ENCODE peak calls at places on chromosomes 3 and 15, in six cellular contexts. One of them, this sample, is unnamed.

GRCh38 chr3:65019412-65020093 is 331.8 kb upstream of the ADAMTS9 start:
- DNase-seq in stimulated activated CD4-positive, alpha-beta T cell treated with anti-CD3 and anti-CD28 coated beads, Interleukin-15, amount 100 ng/mL, for 24 hours: no peak
- DNase-seq in KBM-7: no peak
- DNase-seq in A549: no peak
- DNase-seq in activated CD4-positive, alpha-beta T cell treated with anti-CD3 and anti-CD28 coated beads, Interleukin-2, amount 10 ng/mL, durations not matched to agents 7 days and 5 days: no peak
- DNase-seq in COR-L47: peak
- DNase-seq in this sample: no peak

GRCh38 chr3:193744048-193744821 is 151.2 kb downstream of the OPA1 start:
- DNase-seq in stimulated activated CD4-positive, alpha-beta T cell treated with anti-CD3 and anti-CD28 coated beads, Interleukin-15, amount 100 ng/mL, for 24 hours: no peak
- DNase-seq in KBM-7: no peak
- DNase-seq in A549: peak
- DNase-seq in COR-L47: peak
- DNase-seq in activated CD4-positive, alpha-beta T cell treated with anti-CD3 and anti-CD28 coated beads, Interleukin-2, amount 10 ng/mL, durations not matched to agents 7 days and 5 days: no peak
- DNase-seq in this sample: no peak

GRCh38 chr15:94972314-94972713 is 741.0 kb downstream of the MCTP2 start:
- DNase-seq in KBM-7: no peak
- DNase-seq in A549: no peak
- DNase-seq in activated CD4-positive, alpha-beta T cell treated with anti-CD3 and anti-CD28 coated beads, Interleukin-2, amount 10 ng/mL, durations not matched to agents 7 days and 5 days: no peak
- DNase-seq in COR-L47: no peak
- DNase-seq in stimulated activated CD4-positive, alpha-beta T cell treated with anti-CD3 and anti-CD28 coated beads, Interleukin-15, amount 100 ng/mL, for 24 hours: no peak
- DNase-seq in this sample: no peak

GRCh38 chr15:68364028-68364659 is 67.8 kb downstream of the ITGA11 start:
- DNase-seq in COR-L47: no peak
- DNase-seq in stimulated activated CD4-positive, alpha-beta T cell treated with anti-CD3 and anti-CD28 coated beads, Interleukin-15, amount 100 ng/mL, for 24 hours: no peak
- DNase-seq in KBM-7: peak
- DNase-seq in A549: no peak
- DNase-seq in activated CD4-positive, alpha-beta T cell treated with anti-CD3 and anti-CD28 coated beads, Interleukin-2, amount 10 ng/mL, durations not matched to agents 7 days and 5 days: no peak
- DNase-seq in this sample: no peak

GRCh38 chr3:100006570-100007271 is 107.6 kb downstream of the FILIP1L start:
- DNase-seq in activated CD4-positive, alpha-beta T cell treated with anti-CD3 and anti-CD28 coated beads, Interleukin-2, amount 10 ng/mL, durations not matched to agents 7 days and 5 days: no peak
- DNase-seq in stimulated activated CD4-positive, alpha-beta T cell treated with anti-CD3 and anti-CD28 coated beads, Interleukin-15, amount 100 ng/mL, for 24 hours: no peak
- DNase-seq in A549: no peak
- DNase-seq in COR-L47: no peak
- DNase-seq in KBM-7: no peak
- DNase-seq in this sample: no peak

GRCh38 chr3:4218426-4219226 is 84.5 kb upstream of the SETMAR start:
- DNase-seq in A549: no peak
- DNase-seq in COR-L47: no peak
- DNase-seq in stimulated activated CD4-positive, alpha-beta T cell treated with anti-CD3 and anti-CD28 coated beads, Interleukin-15, amount 100 ng/mL, for 24 hours: no peak
- DNase-seq in KBM-7: no peak
- DNase-seq in activated CD4-positive, alpha-beta T cell treated with anti-CD3 and anti-CD28 coated beads, Interleukin-2, amount 10 ng/mL, durations not matched to agents 7 days and 5 days: no peak
- DNase-seq in this sample: peak

GRCh38 chr3:73140772-73141434 is 79.4 kb downstream of the EBLN2 start:
- DNase-seq in KBM-7: no peak
- DNase-seq in stimulated activated CD4-positive, alpha-beta T cell treated with anti-CD3 and anti-CD28 coated beads, Interleukin-15, amount 100 ng/mL, for 24 hours: no peak
- DNase-seq in activated CD4-positive, alpha-beta T cell treated with anti-CD3 and anti-CD28 coated beads, Interleukin-2, amount 10 ng/mL, durations not matched to agents 7 days and 5 days: no peak
- DNase-seq in A549: no peak
- DNase-seq in COR-L47: no peak
- DNase-seq in this sample: no peak

GRCh38 chr15:25545017-25545416 is 106.2 kb upstream of the UBE3A start:
- DNase-seq in activated CD4-positive, alpha-beta T cell treated with anti-CD3 and anti-CD28 coated beads, Interleukin-2, amount 10 ng/mL, durations not matched to agents 7 days and 5 days: no peak
- DNase-seq in stimulated activated CD4-positive, alpha-beta T cell treated with anti-CD3 and anti-CD28 coated beads, Interleukin-15, amount 100 ng/mL, for 24 hours: peak
- DNase-seq in KBM-7: no peak
- DNase-seq in A549: no peak
- DNase-seq in COR-L47: no peak
- DNase-seq in this sample: no peak

GRCh38 chr3:152390647-152391046 is 121.9 kb downstream of the MBNL1 start:
- DNase-seq in A549: no peak
- DNase-seq in COR-L47: no peak
- DNase-seq in activated CD4-positive, alpha-beta T cell treated with anti-CD3 and anti-CD28 coated beads, Interleukin-2, amount 10 ng/mL, durations not matched to agents 7 days and 5 days: no peak
- DNase-seq in KBM-7: no peak
- DNase-seq in stimulated activated CD4-positive, alpha-beta T cell treated with anti-CD3 and anti-CD28 coated beads, Interleukin-15, amount 100 ng/mL, for 24 hours: no peak
- DNase-seq in this sample: no peak

GRCh38 chr15:89494941-89495637 is 1.3 kb downstream of the RHCG start:
- DNase-seq in COR-L47: no peak
- DNase-seq in A549: peak
- DNase-seq in stimulated activated CD4-positive, alpha-beta T cell treated with anti-CD3 and anti-CD28 coated beads, Interleukin-15, amount 100 ng/mL, for 24 hours: peak
- DNase-seq in KBM-7: peak
- DNase-seq in activated CD4-positive, alpha-beta T cell treated with anti-CD3 and anti-CD28 coated beads, Interleukin-2, amount 10 ng/mL, durations not matched to agents 7 days and 5 days: peak
- DNase-seq in this sample: no peak

GRCh38 chr15:68704496-68705021 is 116.1 kb downstream of the ANP32A start:
- DNase-seq in stimulated activated CD4-positive, alpha-beta T cell treated with anti-CD3 and anti-CD28 coated beads, Interleukin-15, amount 100 ng/mL, for 24 hours: no peak
- DNase-seq in COR-L47: no peak
- DNase-seq in A549: no peak
- DNase-seq in KBM-7: no peak
- DNase-seq in activated CD4-positive, alpha-beta T cell treated with anti-CD3 and anti-CD28 coated beads, Interleukin-2, amount 10 ng/mL, durations not matched to agents 7 days and 5 days: no peak
- DNase-seq in this sample: peak

GRCh38 chr15:31372635-31373091 is 46.0 kb downstream of the KLF13 start:
- DNase-seq in stimulated activated CD4-positive, alpha-beta T cell treated with anti-CD3 and anti-CD28 coated beads, Interleukin-15, amount 100 ng/mL, for 24 hours: no peak
- DNase-seq in KBM-7: no peak
- DNase-seq in activated CD4-positive, alpha-beta T cell treated with anti-CD3 and anti-CD28 coated beads, Interleukin-2, amount 10 ng/mL, durations not matched to agents 7 days and 5 days: no peak
- DNase-seq in A549: no peak
- DNase-seq in COR-L47: no peak
- DNase-seq in this sample: no peak

GRCh38 chr15:50247819-50248650 is 17.5 kb downstream of the HDC start:
- DNase-seq in COR-L47: no peak
- DNase-seq in stimulated activated CD4-positive, alpha-beta T cell treated with anti-CD3 and anti-CD28 coated beads, Interleukin-15, amount 100 ng/mL, for 24 hours: peak
- DNase-seq in activated CD4-positive, alpha-beta T cell treated with anti-CD3 and anti-CD28 coated beads, Interleukin-2, amount 10 ng/mL, durations not matched to agents 7 days and 5 days: peak
- DNase-seq in KBM-7: peak
- DNase-seq in A549: no peak
- DNase-seq in this sample: peak

GRCh38 chr3:119219069-119219468 is 21.6 kb downstream of the B4GALT4 start:
- DNase-seq in KBM-7: no peak
- DNase-seq in stimulated activated CD4-positive, alpha-beta T cell treated with anti-CD3 and anti-CD28 coated beads, Interleukin-15, amount 100 ng/mL, for 24 hours: peak
- DNase-seq in activated CD4-positive, alpha-beta T cell treated with anti-CD3 and anti-CD28 coated beads, Interleukin-2, amount 10 ng/mL, durations not matched to agents 7 days and 5 days: peak
- DNase-seq in A549: no peak
- DNase-seq in COR-L47: no peak
- DNase-seq in this sample: no peak

GRCh38 chr15:34701536-34701935 is 53.3 kb downstream of the GJD2 start:
- DNase-seq in stimulated activated CD4-positive, alpha-beta T cell treated with anti-CD3 and anti-CD28 coated beads, Interleukin-15, amount 100 ng/mL, for 24 hours: no peak
- DNase-seq in activated CD4-positive, alpha-beta T cell treated with anti-CD3 and anti-CD28 coated beads, Interleukin-2, amount 10 ng/mL, durations not matched to agents 7 days and 5 days: no peak
- DNase-seq in A549: no peak
- DNase-seq in COR-L47: no peak
- DNase-seq in KBM-7: no peak
- DNase-seq in this sample: no peak

GRCh38 chr3:142115927-142116668 is 33.2 kb downstream of the TFDP2 start:
- DNase-seq in A549: no peak
- DNase-seq in activated CD4-positive, alpha-beta T cell treated with anti-CD3 and anti-CD28 coated beads, Interleukin-2, amount 10 ng/mL, durations not matched to agents 7 days and 5 days: no peak
- DNase-seq in KBM-7: no peak
- DNase-seq in stimulated activated CD4-positive, alpha-beta T cell treated with anti-CD3 and anti-CD28 coated beads, Interleukin-15, amount 100 ng/mL, for 24 hours: no peak
- DNase-seq in COR-L47: no peak
- DNase-seq in this sample: no peak

GRCh38 chr3:183161552-183162345 is 785 bp downstream of the LAMP3 start:
- DNase-seq in A549: no peak
- DNase-seq in COR-L47: no peak
- DNase-seq in stimulated activated CD4-positive, alpha-beta T cell treated with anti-CD3 and anti-CD28 coated beads, Interleukin-15, amount 100 ng/mL, for 24 hours: no peak
- DNase-seq in activated CD4-positive, alpha-beta T cell treated with anti-CD3 and anti-CD28 coated beads, Interleukin-2, amount 10 ng/mL, durations not matched to agents 7 days and 5 days: peak
- DNase-seq in KBM-7: peak
- DNase-seq in this sample: peak

GRCh38 chr3:146165370-146165769 is 4.4 kb upstream of the PLOD2 start:
- DNase-seq in KBM-7: no peak
- DNase-seq in activated CD4-positive, alpha-beta T cell treated with anti-CD3 and anti-CD28 coated beads, Interleukin-2, amount 10 ng/mL, durations not matched to agents 7 days and 5 days: no peak
- DNase-seq in A549: no peak
- DNase-seq in COR-L47: no peak
- DNase-seq in stimulated activated CD4-positive, alpha-beta T cell treated with anti-CD3 and anti-CD28 coated beads, Interleukin-15, amount 100 ng/mL, for 24 hours: no peak
- DNase-seq in this sample: no peak

GRCh38 chr3:181725830-181726229 is 14.1 kb downstream of the SOX2 start:
- DNase-seq in COR-L47: no peak
- DNase-seq in stimulated activated CD4-positive, alpha-beta T cell treated with anti-CD3 and anti-CD28 coated beads, Interleukin-15, amount 100 ng/mL, for 24 hours: no peak
- DNase-seq in KBM-7: no peak
- DNase-seq in A549: no peak
- DNase-seq in activated CD4-positive, alpha-beta T cell treated with anti-CD3 and anti-CD28 coated beads, Interleukin-2, amount 10 ng/mL, durations not matched to agents 7 days and 5 days: no peak
- DNase-seq in this sample: no peak

GRCh38 chr15:57476533-57476975 is 100.2 kb downstream of the CGNL1 start:
- DNase-seq in activated CD4-positive, alpha-beta T cell treated with anti-CD3 and anti-CD28 coated beads, Interleukin-2, amount 10 ng/mL, durations not matched to agents 7 days and 5 days: no peak
- DNase-seq in COR-L47: no peak
- DNase-seq in stimulated activated CD4-positive, alpha-beta T cell treated with anti-CD3 and anti-CD28 coated beads, Interleukin-15, amount 100 ng/mL, for 24 hours: no peak
- DNase-seq in KBM-7: no peak
- DNase-seq in A549: no peak
- DNase-seq in this sample: no peak

GRCh38 chr15:95095250-95095649 is 863.9 kb downstream of the MCTP2 start:
- DNase-seq in activated CD4-positive, alpha-beta T cell treated with anti-CD3 and anti-CD28 coated beads, Interleukin-2, amount 10 ng/mL, durations not matched to agents 7 days and 5 days: no peak
- DNase-seq in COR-L47: no peak
- DNase-seq in KBM-7: no peak
- DNase-seq in A549: no peak
- DNase-seq in stimulated activated CD4-positive, alpha-beta T cell treated with anti-CD3 and anti-CD28 coated beads, Interleukin-15, amount 100 ng/mL, for 24 hours: no peak
- DNase-seq in this sample: no peak

GRCh38 chr15:57485869-57486268 is 105.8 kb upstream of the MYZAP start:
- DNase-seq in A549: peak
- DNase-seq in KBM-7: no peak
- DNase-seq in activated CD4-positive, alpha-beta T cell treated with anti-CD3 and anti-CD28 coated beads, Interleukin-2, amount 10 ng/mL, durations not matched to agents 7 days and 5 days: no peak
- DNase-seq in stimulated activated CD4-positive, alpha-beta T cell treated with anti-CD3 and anti-CD28 coated beads, Interleukin-15, amount 100 ng/mL, for 24 hours: no peak
- DNase-seq in COR-L47: no peak
- DNase-seq in this sample: no peak

GRCh38 chr3:21839592-21839991 is 88.6 kb upstream of the ZNF385D start:
- DNase-seq in activated CD4-positive, alpha-beta T cell treated with anti-CD3 and anti-CD28 coated beads, Interleukin-2, amount 10 ng/mL, durations not matched to agents 7 days and 5 days: no peak
- DNase-seq in KBM-7: peak
- DNase-seq in COR-L47: no peak
- DNase-seq in stimulated activated CD4-positive, alpha-beta T cell treated with anti-CD3 and anti-CD28 coated beads, Interleukin-15, amount 100 ng/mL, for 24 hours: no peak
- DNase-seq in A549: no peak
- DNase-seq in this sample: no peak

GRCh38 chr3:55897573-55898224 is 410.6 kb upstream of the WNT5A start:
- DNase-seq in activated CD4-positive, alpha-beta T cell treated with anti-CD3 and anti-CD28 coated beads, Interleukin-2, amount 10 ng/mL, durations not matched to agents 7 days and 5 days: no peak
- DNase-seq in stimulated activated CD4-positive, alpha-beta T cell treated with anti-CD3 and anti-CD28 coated beads, Interleukin-15, amount 100 ng/mL, for 24 hours: no peak
- DNase-seq in COR-L47: no peak
- DNase-seq in A549: no peak
- DNase-seq in KBM-7: no peak
- DNase-seq in this sample: no peak

GRCh38 chr3:30245805-30246622 is 360.4 kb upstream of the TGFBR2 start:
- DNase-seq in activated CD4-positive, alpha-beta T cell treated with anti-CD3 and anti-CD28 coated beads, Interleukin-2, amount 10 ng/mL, durations not matched to agents 7 days and 5 days: no peak
- DNase-seq in COR-L47: no peak
- DNase-seq in KBM-7: no peak
- DNase-seq in stimulated activated CD4-positive, alpha-beta T cell treated with anti-CD3 and anti-CD28 coated beads, Interleukin-15, amount 100 ng/mL, for 24 hours: no peak
- DNase-seq in A549: no peak
- DNase-seq in this sample: no peak

GRCh38 chr15:62476163-62476562 is 311.1 kb upstream of the C2CD4B start:
- DNase-seq in stimulated activated CD4-positive, alpha-beta T cell treated with anti-CD3 and anti-CD28 coated beads, Interleukin-15, amount 100 ng/mL, for 24 hours: no peak
- DNase-seq in COR-L47: no peak
- DNase-seq in activated CD4-positive, alpha-beta T cell treated with anti-CD3 and anti-CD28 coated beads, Interleukin-2, amount 10 ng/mL, durations not matched to agents 7 days and 5 days: no peak
- DNase-seq in A549: no peak
- DNase-seq in KBM-7: no peak
- DNase-seq in this sample: no peak

GRCh38 chr3:72042397-72043211 is 257.7 kb upstream of the PROK2 start:
- DNase-seq in KBM-7: no peak
- DNase-seq in activated CD4-positive, alpha-beta T cell treated with anti-CD3 and anti-CD28 coated beads, Interleukin-2, amount 10 ng/mL, durations not matched to agents 7 days and 5 days: no peak
- DNase-seq in stimulated activated CD4-positive, alpha-beta T cell treated with anti-CD3 and anti-CD28 coated beads, Interleukin-15, amount 100 ng/mL, for 24 hours: no peak
- DNase-seq in COR-L47: no peak
- DNase-seq in A549: no peak
- DNase-seq in this sample: no peak

GRCh38 chr3:149339931-149340309 is 6.5 kb upstream of the TM4SF18 start:
- DNase-seq in COR-L47: peak
- DNase-seq in activated CD4-positive, alpha-beta T cell treated with anti-CD3 and anti-CD28 coated beads, Interleukin-2, amount 10 ng/mL, durations not matched to agents 7 days and 5 days: no peak
- DNase-seq in A549: peak
- DNase-seq in stimulated activated CD4-positive, alpha-beta T cell treated with anti-CD3 and anti-CD28 coated beads, Interleukin-15, amount 100 ng/mL, for 24 hours: no peak
- DNase-seq in KBM-7: peak
- DNase-seq in this sample: peak

GRCh38 chr3:23264413-23264812 is 61.3 kb downstream of the UBE2E2 start:
- DNase-seq in A549: no peak
- DNase-seq in activated CD4-positive, alpha-beta T cell treated with anti-CD3 and anti-CD28 coated beads, Interleukin-2, amount 10 ng/mL, durations not matched to agents 7 days and 5 days: no peak
- DNase-seq in KBM-7: no peak
- DNase-seq in COR-L47: no peak
- DNase-seq in stimulated activated CD4-positive, alpha-beta T cell treated with anti-CD3 and anti-CD28 coated beads, Interleukin-15, amount 100 ng/mL, for 24 hours: no peak
- DNase-seq in this sample: no peak

GRCh38 chr15:80496101-80496500 is 91.9 kb downstream of the ARNT2 start:
- DNase-seq in A549: no peak
- DNase-seq in COR-L47: no peak
- DNase-seq in activated CD4-positive, alpha-beta T cell treated with anti-CD3 and anti-CD28 coated beads, Interleukin-2, amount 10 ng/mL, durations not matched to agents 7 days and 5 days: no peak
- DNase-seq in KBM-7: no peak
- DNase-seq in stimulated activated CD4-positive, alpha-beta T cell treated with anti-CD3 and anti-CD28 coated beads, Interleukin-15, amount 100 ng/mL, for 24 hours: no peak
- DNase-seq in this sample: no peak

GRCh38 chr3:164806188-164806587 is 272.1 kb downstream of the SI start:
- DNase-seq in KBM-7: no peak
- DNase-seq in A549: no peak
- DNase-seq in stimulated activated CD4-positive, alpha-beta T cell treated with anti-CD3 and anti-CD28 coated beads, Interleukin-15, amount 100 ng/mL, for 24 hours: no peak
- DNase-seq in COR-L47: peak
- DNase-seq in activated CD4-positive, alpha-beta T cell treated with anti-CD3 and anti-CD28 coated beads, Interleukin-2, amount 10 ng/mL, durations not matched to agents 7 days and 5 days: no peak
- DNase-seq in this sample: no peak

GRCh38 chr3:127324080-127324479 is 36.2 kb upstream of the PRR20G start:
- DNase-seq in activated CD4-positive, alpha-beta T cell treated with anti-CD3 and anti-CD28 coated beads, Interleukin-2, amount 10 ng/mL, durations not matched to agents 7 days and 5 days: no peak
- DNase-seq in KBM-7: no peak
- DNase-seq in stimulated activated CD4-positive, alpha-beta T cell treated with anti-CD3 and anti-CD28 coated beads, Interleukin-15, amount 100 ng/mL, for 24 hours: no peak
- DNase-seq in COR-L47: no peak
- DNase-seq in A549: no peak
- DNase-seq in this sample: no peak

GRCh38 chr15:27686971-27687370 is 412.1 kb downstream of the OCA2 start:
- DNase-seq in stimulated activated CD4-positive, alpha-beta T cell treated with anti-CD3 and anti-CD28 coated beads, Interleukin-15, amount 100 ng/mL, for 24 hours: no peak
- DNase-seq in KBM-7: no peak
- DNase-seq in activated CD4-positive, alpha-beta T cell treated with anti-CD3 and anti-CD28 coated beads, Interleukin-2, amount 10 ng/mL, durations not matched to agents 7 days and 5 days: no peak
- DNase-seq in COR-L47: no peak
- DNase-seq in A549: no peak
- DNase-seq in this sample: no peak

GRCh38 chr3:53978386-53978785 is 86.7 kb upstream of the SELENOK start:
- DNase-seq in KBM-7: no peak
- DNase-seq in A549: no peak
- DNase-seq in stimulated activated CD4-positive, alpha-beta T cell treated with anti-CD3 and anti-CD28 coated beads, Interleukin-15, amount 100 ng/mL, for 24 hours: no peak
- DNase-seq in activated CD4-positive, alpha-beta T cell treated with anti-CD3 and anti-CD28 coated beads, Interleukin-2, amount 10 ng/mL, durations not matched to agents 7 days and 5 days: no peak
- DNase-seq in COR-L47: no peak
- DNase-seq in this sample: no peak

GRCh38 chr3:31043184-31043819 is 148.8 kb upstream of the GADL1 start:
- DNase-seq in stimulated activated CD4-positive, alpha-beta T cell treated with anti-CD3 and anti-CD28 coated beads, Interleukin-15, amount 100 ng/mL, for 24 hours: no peak
- DNase-seq in COR-L47: no peak
- DNase-seq in KBM-7: no peak
- DNase-seq in activated CD4-positive, alpha-beta T cell treated with anti-CD3 and anti-CD28 coated beads, Interleukin-2, amount 10 ng/mL, durations not matched to agents 7 days and 5 days: no peak
- DNase-seq in A549: no peak
- DNase-seq in this sample: no peak

This sample was measured in prostate gland.